ENCODE peak calls at places on chromosomes 13 and 19, in five cellular contexts. L is thoracic aorta, Y is tibial artery, P is left ventricle myocardium inferior, W is stomach. J is an unnamed sample.

GRCh38 chr13:46350003-46350402 is 37.0 kb downstream of the RUBCNL start:
- DNase-seq in L (no peak), Y (no peak), P (no peak), W (no peak), J (no peak)

GRCh38 chr13:98525852-98526512 is 50.9 kb downstream of the STK24 start:
- DNase-seq in L (no peak), Y (no peak), P (no peak), W (no peak), J (no peak)

GRCh38 chr13:93496985-93497673 is 270.5 kb downstream of the GPC6 start:
- DNase-seq in L (no peak), Y (no peak), P (no peak), W (no peak), J (no peak)

GRCh38 chr19:33302175-33302973 is at the start of gene CEBPA:
- DNase-seq in L (no peak), Y (peak), P (peak), W (peak), J (peak)

GRCh38 chr19:28468701-28469459 is 744.1 kb downstream of the UQCRFS1 start:
- DNase-seq in L (no peak), Y (no peak), P (no peak), W (no peak), J (no peak)

GRCh38 chr13:110699148-110700145 is 6.5 kb downstream of the CARS2 start:
- DNase-seq in L (no peak), Y (no peak), P (no peak), W (no peak), J (no peak)

GRCh38 chr19:4870025-4870700 is 2.7 kb upstream of the PLIN3 start:
- DNase-seq in L (peak), Y (no peak), P (no peak), W (peak), J (peak)

GRCh38 chr19:53828531-53828930 is 4.4 kb upstream of the NLRP12 start:
- DNase-seq in L (no peak), Y (no peak), P (no peak), W (no peak), J (no peak)

GRCh38 chr13:80586356-80586755 is 245.4 kb upstream of the SPRY2 start:
- DNase-seq in L (no peak), Y (no peak), P (no peak), W (no peak), J (no peak)

GRCh38 chr13:84446972-84447700 is 564.9 kb upstream of the SLITRK1 start:
- DNase-seq in L (no peak), Y (no peak), P (no peak), W (no peak), J (peak)

GRCh38 chr13:99800004-99800403 is 171.6 kb downstream of the ZIC5 start:
- DNase-seq in L (no peak), Y (no peak), P (no peak), W (no peak), J (no peak)

GRCh38 chr19:46015961-46016425 is 6.9 kb downstream of the PGLYRP1 start:
- DNase-seq in L (no peak), Y (no peak), P (no peak), W (no peak), J (no peak)

GRCh38 chr19:45162464-45163143 is 1.8 kb upstream of the NKPD1 start:
- DNase-seq in L (no peak), Y (no peak), P (no peak), W (no peak), J (no peak)

GRCh38 chr19:29858000-29858596 is 46.3 kb downstream of the CCNE1 start:
- DNase-seq in L (no peak), Y (no peak), P (no peak), W (peak), J (no peak)

GRCh38 chr19:13165091-13165997 is 15.1 kb downstream of the IER2 start:
- DNase-seq in L (no peak), Y (no peak), P (no peak), W (no peak), J (no peak)

GRCh38 chr13:100913143-100913542 is 238.5 kb upstream of the TMTC4 start:
- DNase-seq in L (no peak), Y (no peak), P (no peak), W (no peak), J (no peak)

GRCh38 chr13:71759506-71760225 is 107.3 kb downstream of the DACH1 start:
- DNase-seq in L (no peak), Y (no peak), P (no peak), W (no peak), J (no peak)

GRCh38 chr13:82655518-82655855 is 1226.8 kb downstream of the SLITRK1 start:
- DNase-seq in L (no peak), Y (no peak), P (no peak), W (no peak), J (no peak)

GRCh38 chr13:111132948-111133347 is 17.8 kb downstream of the ARHGEF7 start:
- DNase-seq in L (no peak), Y (no peak), P (no peak), W (no peak), J (no peak)

GRCh38 chr13:60727140-60727539 is 330.1 kb downstream of the TDRD3 start:
- DNase-seq in L (no peak), Y (no peak), P (no peak), W (no peak), J (no peak)

GRCh38 chr19:43574424-43575155 is 737 bp downstream of the XRCC1 start:
- DNase-seq in L (no peak), Y (no peak), P (no peak), W (no peak), J (no peak)

GRCh38 chr13:88800505-88800904 is 1129.3 kb downstream of the SLITRK5 start:
- DNase-seq in L (no peak), Y (no peak), P (no peak), W (no peak), J (no peak)

GRCh38 chr13:26476111-26476743 is 81.3 kb upstream of the WASF3 start:
- DNase-seq in L (no peak), Y (no peak), P (peak), W (no peak), J (peak)

GRCh38 chr13:97976551-97977375 is 23.3 kb downstream of the IPO5 start:
- DNase-seq in L (peak), Y (no peak), P (no peak), W (no peak), J (no peak)

GRCh38 chr19:39031368-39032163 is 783 bp downstream of the FBXO27 start:
- DNase-seq in L (peak), Y (peak), P (peak), W (peak), J (peak)

GRCh38 chr13:33879044-33879596 is 61.2 kb downstream of the RFC3 start:
- DNase-seq in L (no peak), Y (no peak), P (no peak), W (no peak), J (no peak)

GRCh38 chr19:8307400-8307964 is 676 bp downstream of the CD320 start:
- DNase-seq in L (no peak), Y (peak), P (no peak), W (peak), J (peak)

GRCh38 chr19:38264486-38265212 is at the start of gene SPINT2:
- DNase-seq in L (no peak), Y (no peak), P (no peak), W (no peak), J (peak)

GRCh38 chr13:29567411-29567810 is 28.1 kb downstream of the SLC7A1 start:
- DNase-seq in L (no peak), Y (no peak), P (no peak), W (no peak), J (no peak)

GRCh38 chr13:40189885-40190655 is 476.4 kb downstream of the FOXO1 start:
- DNase-seq in L (no peak), Y (no peak), P (no peak), W (no peak), J (no peak)

GRCh38 chr13:66301482-66301881 is 928.7 kb downstream of the PCDH9 start:
- DNase-seq in L (no peak), Y (no peak), P (no peak), W (no peak), J (no peak)

GRCh38 chr13:75635621-75636338 is at the start of gene LMO7:
- DNase-seq in L (no peak), Y (peak), P (peak), W (peak), J (peak)

GRCh38 chr13:99987180-99988047 is 5.8 kb downstream of the ZIC2 start:
- DNase-seq in L (no peak), Y (no peak), P (no peak), W (no peak), J (no peak)

GRCh38 chr13:22030321-22030720 is 359.4 kb downstream of the FGF9 start:
- DNase-seq in L (no peak), Y (no peak), P (no peak), W (no peak), J (no peak)

GRCh38 chr19:42281175-42282035 is 12.4 kb downstream of the CIC start:
- DNase-seq in L (no peak), Y (peak), P (peak), W (no peak), J (peak)

GRCh38 chr13:57630661-57631606 is 610 bp upstream of the PCDH17 start:
- DNase-seq in L (no peak), Y (no peak), P (no peak), W (no peak), J (no peak)

GRCh38 chr19:10019246-10019645 is 6.0 kb downstream of the RDH8 start:
- DNase-seq in L (no peak), Y (no peak), P (no peak), W (no peak), J (no peak)
- H3K27ac ChIP-seq in L (no peak), Y (no peak), P (no peak), W (no peak), J (no peak)

GRCh38 chr19:6236310-6237291 is 43.2 kb downstream of the MLLT1 start:
- DNase-seq in L (no peak), Y (no peak), P (peak), W (peak), J (no peak)
- TF ChIP-seq CTCF in L (no peak), Y (no peak), P (no peak), W (no peak), J (no peak)

DNA sequence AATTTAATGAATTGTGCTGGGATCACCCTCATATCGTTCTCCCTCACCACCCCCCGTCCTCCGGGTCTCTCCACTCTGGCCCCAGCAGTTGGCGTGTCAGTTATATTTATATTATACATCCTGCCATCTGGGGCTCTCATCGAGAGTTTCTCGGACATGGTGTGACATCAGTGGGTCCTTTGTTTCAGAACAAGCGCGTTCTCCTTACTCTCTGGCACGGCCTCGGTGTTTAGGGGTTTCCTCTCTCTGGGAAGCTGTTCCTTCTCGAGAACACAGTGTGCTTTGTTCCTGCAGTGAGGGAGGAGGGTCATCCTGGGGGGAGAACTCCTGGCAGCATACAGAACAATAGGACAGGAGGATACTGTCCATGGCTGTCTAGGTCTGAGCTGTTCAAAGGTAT is 9.8 kb upstream of the MCF2L start:
- DNase-seq in L (no peak), Y (peak), P (peak), W (no peak), J (no peak)
- H3K27ac ChIP-seq in L (no peak), Y (no peak), P (peak), W (peak), J (peak)

GRCh38 chr19:40803857-40804782 is 5.1 kb downstream of the EGLN2 start:
- DNase-seq in L (no peak), Y (no peak), P (peak), W (peak), J (no peak)
- TF ChIP-seq CTCF in L (no peak), Y (no peak), P (no peak), W (no peak), J (no peak)

GRCh38 chr19:55658846-55659459 is 4.1 kb downstream of the U2AF2 start:
- DNase-seq in L (no peak), Y (no peak), P (no peak), W (no peak), J (peak)
- H3K27ac ChIP-seq in L (no peak), Y (no peak), P (no peak), W (no peak), J (peak)

GRCh38 chr19:19320362-19321142 is at the start of the genes MAU2 and SUGP1:
- DNase-seq in L (peak), Y (peak), P (peak), W (peak), J (peak)
- TF ChIP-seq CTCF in L (peak), Y (peak), P (peak), W (no peak), J (peak)

GRCh38 chr13:86758116-86758515 is 913.1 kb upstream of the SLITRK5 start:
- DNase-seq in L (no peak), Y (no peak), P (no peak), W (no peak), J (no peak)

GRCh38 chr13:86760620-86761019 is 910.6 kb upstream of the SLITRK5 start:
- DNase-seq in L (no peak), Y (no peak), P (no peak), W (no peak), J (no peak)

GRCh38 chr13:86757236-86757978 is 913.8 kb upstream of the SLITRK5 start:
- DNase-seq in L (no peak), Y (no peak), P (no peak), W (no peak), J (no peak)
- H3K27ac ChIP-seq in L (no peak), Y (no peak), P (no peak), W (no peak), J (no peak)

GRCh38 chr19:35746087-35746462 is 624 bp downstream of the PSENEN start:
- DNase-seq in L (no peak), Y (no peak), P (no peak), W (no peak), J (no peak)

GRCh38 chr19:35745328-35746086 is at the start of the genes PSENEN and U2AF1L4:
- DNase-seq in L (peak), Y (peak), P (peak), W (peak), J (peak)

GRCh38 chr19:35744335-35744687 is 907 bp downstream of the U2AF1L4 start:
- DNase-seq in L (no peak), Y (no peak), P (no peak), W (no peak), J (no peak)

GRCh38 chr19:35743640-35744306 is 1.4 kb downstream of the U2AF1L4 start:
- DNase-seq in L (no peak), Y (no peak), P (no peak), W (no peak), J (no peak)

GRCh38 chr19:35744688-35745327 is 410 bp downstream of the U2AF1L4 start:
- DNase-seq in L (peak), Y (peak), P (peak), W (peak), J (peak)
- TF ChIP-seq CTCF in L (peak), Y (peak), P (peak), W (no peak), J (peak)

DNA sequence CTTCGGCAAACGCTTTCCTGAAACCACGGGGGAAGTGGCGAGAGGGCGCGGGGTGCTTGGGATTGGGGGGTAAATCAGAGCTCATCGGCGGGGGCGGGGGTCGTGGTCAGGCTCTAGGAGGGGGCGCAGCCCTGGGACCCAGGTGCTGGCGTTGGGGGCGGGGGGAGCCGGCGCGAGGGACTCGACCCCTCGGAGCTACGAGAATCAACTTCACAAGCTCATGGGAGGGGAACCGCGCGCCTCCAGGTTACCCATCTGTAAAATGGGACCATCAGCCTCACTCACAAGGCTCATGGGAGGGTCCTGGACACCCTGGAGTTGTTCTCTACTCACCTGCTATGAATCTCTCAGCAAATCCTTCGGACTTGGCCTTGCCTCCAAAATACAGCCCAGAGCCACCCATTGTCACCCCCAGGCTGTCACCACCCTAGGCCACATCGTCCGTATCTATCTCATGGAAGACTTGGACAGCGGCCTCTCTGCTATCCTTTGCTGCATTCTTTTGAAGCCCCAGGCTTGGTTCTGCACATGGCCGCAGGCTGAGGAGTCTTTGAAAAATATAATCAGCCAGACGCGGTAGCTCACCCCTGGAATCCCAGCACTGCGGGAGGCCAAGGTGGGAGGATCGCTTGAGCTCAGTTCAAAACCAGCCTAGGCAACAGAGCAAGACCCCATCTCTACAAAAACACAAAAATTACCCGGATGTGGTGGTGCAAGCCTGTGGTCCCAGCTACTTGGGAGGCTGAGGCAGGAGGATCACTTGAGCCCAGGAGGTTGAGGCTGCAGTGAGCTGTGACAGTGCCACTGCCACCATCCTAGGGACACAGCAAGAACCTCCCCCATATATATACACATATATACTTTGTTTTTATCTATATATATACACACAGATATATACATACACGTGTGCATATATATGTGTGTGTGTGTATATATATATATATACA is 939 bp upstream of the RANBP3 start:
- DNase-seq in L (no peak), Y (no peak), P (no peak), W (no peak), J (no peak)
- H3K27ac ChIP-seq in L (peak), Y (peak), P (peak), W (peak), J (peak)